ENCODE peak calls at places on chromosomes 3 and 15, in four cellular contexts. R is IMR-90, S is endothelial cell of umbilical vein, E is K562. D is an unnamed sample.
A peak's percentile ranks its signal among the peaks of the same experiment; 100 is the strongest.

GRCh38 chr15:87365221-87365620 is 891.3 kb downstream of the NTRK3 start:
- DNase-seq in R (peak; percentile 69), S (no peak), E (no peak), D (no peak)

GRCh38 chr3:197682713-197683112 is 54.0 kb downstream of the RUBCN start:
- DNase-seq in R (no peak), S (no peak), E (no peak), D (no peak)

GRCh38 chr15:89052474-89052873 is 35.8 kb upstream of the ABHD2 start:
- DNase-seq in R (peak; percentile 97), S (no peak), E (no peak), D (no peak)

GRCh38 chr3:43873723-43874122 is 183.0 kb downstream of the ABHD5 start:
- DNase-seq in R (no peak), S (no peak), E (no peak), D (no peak)

GRCh38 chr3:106086636-106087035 is 217.8 kb upstream of the CBLB start:
- DNase-seq in R (no peak), S (no peak), E (peak; percentile 14), D (no peak)

GRCh38 chr3:14536837-14537589 is 3.1 kb downstream of the GRIP2 start:
- DNase-seq in R (no peak), S (no peak), E (no peak), D (no peak)

GRCh38 chr15:65521355-65521754 is 3.9 kb upstream of the DPP8 start:
- DNase-seq in R (no peak), S (no peak), E (peak; percentile 16), D (no peak)

GRCh38 chr3:32952369-32953067 is 1.1 kb downstream of the CCR4 start:
- DNase-seq in R (no peak), S (no peak), E (no peak), D (no peak)

GRCh38 chr3:128237348-128238099 is 84.2 kb downstream of the EEFSEC start:
- DNase-seq in R (no peak), S (no peak), E (no peak), D (no peak)

GRCh38 chr3:134446800-134447199 is 39.0 kb downstream of the ANAPC13 start:
- DNase-seq in R (peak; percentile 68), S (peak; percentile 35), E (no peak), D (no peak)

GRCh38 chr3:18424862-18425640 is at the start of gene SATB1:
- DNase-seq in R (peak; percentile 34), S (peak; percentile 48), E (peak; percentile 41), D (no peak)

GRCh38 chr3:38168151-38168987 is 3.0 kb downstream of the OXSR1 start:
- DNase-seq in R (peak; percentile 67), S (no peak), E (no peak), D (no peak)

GRCh38 chr3:107465064-107465631 is 57.6 kb upstream of the BBX start:
- DNase-seq in R (no peak), S (no peak), E (no peak), D (no peak)

GRCh38 chr3:194505791-194506415 is 19.1 kb upstream of the ATP13A3 start:
- DNase-seq in R (no peak), S (no peak), E (no peak), D (no peak)

GRCh38 chr3:108590443-108590842 is 921 bp downstream of the DZIP3 start:
- DNase-seq in R (no peak), S (peak; percentile 16), E (no peak), D (no peak)

GRCh38 chr3:9623148-9623547 is 26.2 kb upstream of the MTMR14 start:
- DNase-seq in R (peak; percentile 4), S (no peak), E (peak; percentile 32), D (no peak)

GRCh38 chr3:149992416-149993058 is 21.8 kb upstream of the PFN2 start:
- DNase-seq in R (no peak), S (no peak), E (no peak), D (no peak)

GRCh38 chr3:134362670-134363380 is 11.4 kb downstream of the AMOTL2 start:
- DNase-seq in R (no peak), S (no peak), E (no peak), D (no peak)

GRCh38 chr3:158625881-158626280 is 18.4 kb upstream of the GFM1 start:
- DNase-seq in R (no peak), S (no peak), E (no peak), D (no peak)

GRCh38 chr3:111799951-111800350 is 59.1 kb upstream of the PHLDB2 start:
- DNase-seq in R (no peak), S (no peak), E (no peak), D (no peak)

GRCh38 chr3:111800472-111800871 is 58.6 kb upstream of the PHLDB2 start:
- DNase-seq in R (no peak), S (no peak), E (no peak), D (no peak)

GRCh38 chr3:111802700-111803099 is 56.4 kb upstream of the PHLDB2 start:
- DNase-seq in R (no peak), S (no peak), E (no peak), D (no peak)

GRCh38 chr3:111801697-111802655 is 57.1 kb upstream of the PHLDB2 start:
- DNase-seq in R (peak; percentile 89), S (peak; percentile 58), E (no peak), D (no peak)

GRCh38 chr3:111803123-111803593 is 55.9 kb upstream of the PHLDB2 start:
- DNase-seq in R (peak; percentile 97), S (no peak), E (no peak), D (no peak)
- TF ChIP-seq FOS in R (peak; percentile 13), S (no peak), E (no peak), D (no peak)

GRCh38 chr15:22808240-22808639 is 21.8 kb downstream of the NIPA1 start:
- DNase-seq in R (no peak), S (no peak), E (no peak), D (no peak)

GRCh38 chr15:22810033-22810734 is 23.7 kb downstream of the NIPA1 start:
- DNase-seq in R (no peak), S (no peak), E (no peak), D (no peak)

GRCh38 chr15:22811640-22812039 is 25.2 kb downstream of the NIPA1 start:
- DNase-seq in R (peak; percentile 12), S (no peak), E (no peak), D (no peak)

GRCh38 chr15:22808761-22809280 is 22.4 kb downstream of the NIPA1 start:
- DNase-seq in R (no peak), S (no peak), E (no peak), D (no peak)

DNA sequence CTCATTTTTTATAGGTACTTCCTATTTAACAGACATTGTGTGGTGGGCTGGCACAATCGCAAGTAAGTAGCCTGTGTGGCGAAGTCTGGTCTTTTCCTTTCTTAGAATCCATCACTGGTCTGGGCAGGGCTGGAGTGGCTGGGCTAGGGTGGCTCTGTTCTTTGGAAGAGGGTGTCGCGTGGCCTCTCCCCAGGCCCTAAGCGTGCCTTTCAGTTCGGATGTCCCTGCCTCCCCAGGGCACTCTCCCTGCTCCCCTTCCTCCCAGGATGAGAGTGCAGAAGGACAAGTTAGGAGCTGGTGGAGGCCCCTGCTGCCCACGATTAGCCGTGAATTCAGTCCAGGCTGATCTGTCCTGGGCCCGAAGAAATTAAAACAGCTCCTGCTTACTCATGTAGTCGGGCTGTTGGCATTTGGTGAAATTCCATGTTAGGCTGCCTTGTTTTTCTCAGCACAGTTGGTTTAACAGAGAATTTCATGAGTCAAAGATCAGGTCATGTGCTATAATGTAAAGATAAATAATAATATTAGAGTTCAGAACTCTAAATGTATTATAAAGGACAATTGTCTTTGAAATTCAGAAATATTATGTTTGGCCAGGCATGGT is 24.4 kb downstream of the NIPA1 start:
- DNase-seq in R (peak; percentile 28), S (no peak), E (no peak), D (no peak)
- TF ChIP-seq FOS in R (no peak), S (no peak), E (no peak), D (no peak)

GRCh38 chr3:71206821-71207220 is 376.7 kb downstream of the FOXP1 start:
- DNase-seq in R (no peak), S (no peak), E (no peak), D (no peak)
- TF ChIP-seq FOS in R (no peak), S (no peak), E (no peak), D (no peak)

GRCh38 chr3:42662037-42662812 is 8.7 kb downstream of the ZBTB47 start:
- DNase-seq in R (no peak), S (no peak), E (no peak), D (no peak)

GRCh38 chr3:42660898-42661297 is 7.4 kb downstream of the ZBTB47 start:
- DNase-seq in R (no peak), S (no peak), E (peak; percentile 72), D (no peak)

GRCh38 chr3:42660131-42660715 is 6.7 kb downstream of the ZBTB47 start:
- DNase-seq in R (peak; percentile 55), S (no peak), E (no peak), D (no peak)

GRCh38 chr3:42662813-42663535 is 9.5 kb downstream of the ZBTB47 start:
- DNase-seq in R (no peak), S (no peak), E (no peak), D (no peak)

GRCh38 chr3:42661593-42662022 is 8.1 kb downstream of the ZBTB47 start:
- DNase-seq in R (no peak), S (no peak), E (no peak), D (no peak)
- TF ChIP-seq FOS in R (no peak), S (no peak), E (no peak), D (no peak)

DNA sequence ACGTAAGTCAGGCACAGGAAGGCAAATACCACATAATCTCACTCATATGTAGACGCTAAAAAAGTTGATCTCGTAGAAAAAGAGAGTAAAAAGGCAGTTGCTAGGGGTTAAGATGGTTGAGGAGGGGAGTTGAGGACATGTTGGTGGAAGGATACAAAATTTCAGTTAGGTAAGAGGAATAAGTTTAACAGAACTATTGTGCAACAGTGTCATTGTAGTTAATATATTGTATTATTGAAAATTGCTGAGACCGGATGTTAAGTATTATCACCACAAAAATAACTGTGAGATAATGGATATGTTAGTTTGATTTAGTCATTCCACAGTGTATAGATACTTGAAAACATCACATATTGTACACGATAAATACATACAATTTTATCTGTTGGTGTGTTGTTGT is 139.1 kb downstream of the ADAMTSL3 start:
- DNase-seq in R (no peak), S (no peak), E (no peak), D (no peak)
- TF ChIP-seq FOS in R (no peak), S (no peak), E (no peak), D (no peak)

GRCh38 chr15:68054658-68055223 is 626 bp downstream of the PIAS1 start:
- DNase-seq in R (peak; percentile 21), S (peak; percentile 50), E (peak; percentile 65), D (no peak)
- TF ChIP-seq FOS in R (no peak), S (no peak), E (no peak), D (no peak)

DNA sequence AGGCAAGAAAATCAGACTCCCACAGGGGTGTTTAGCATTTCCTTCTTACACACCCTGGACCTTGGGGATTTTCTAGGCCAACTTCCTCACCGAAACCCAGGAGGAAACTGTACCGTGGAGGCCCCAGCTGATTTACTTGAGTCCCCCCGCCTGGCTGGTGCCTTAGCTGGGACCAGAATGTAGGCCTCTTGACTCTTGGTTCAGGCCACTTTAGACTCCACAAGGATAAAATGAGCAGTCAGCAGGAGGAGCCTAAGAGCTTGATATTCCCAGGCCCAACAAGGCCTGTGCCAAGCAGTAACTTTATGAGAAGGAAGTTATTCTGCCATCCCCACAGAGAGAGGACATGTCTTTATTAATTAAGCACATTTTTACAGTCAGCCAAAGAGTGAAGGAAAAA is 4.6 kb upstream of the APBA2 start:
- DNase-seq in R (peak; percentile 46), S (no peak), E (no peak), D (no peak)
- TF ChIP-seq FOS in R (no peak), S (no peak), E (no peak), D (no peak)

GRCh38 chr3:159818997-159819500 is 169.6 kb upstream of the IL12A start:
- DNase-seq in R (no peak), S (no peak), E (no peak), D (no peak)
- TF ChIP-seq FOS in R (no peak), S (no peak), E (no peak), D (no peak)

D was measured in GM12878.